ENCODE peak calls at places on chromosomes 7 and 10, in seven cellular contexts. M is stimulated activated CD4-positive, alpha-beta T cell treated with anti-CD3 and anti-CD28 coated beads, Interleukin-15, amount 100 ng/mL, for 24 hours; P is EL; V is Right ventricle myocardium inferior; Q is activated T-helper 9 cell treated with anti-CD3 and anti-CD28 coated beads, Interleukin-2, amount 50 U/mL, for 16 hours; T is naive thymus-derived CD4-positive, alpha-beta T cell; K is NCI-H2107. R is an unnamed sample.
A peak's percentile ranks its signal among the peaks of the same experiment; 100 is the strongest.

GRCh38 chr10:92242910-92243671 is 47.8 kb downstream of the CPEB3 start:
- DNase-seq in K (peak; percentile 34), M (peak; percentile 54), V (no peak), P (no peak), T (peak; percentile 24), Q (no peak), R (peak; percentile 55)

GRCh38 chr7:149620961-149621360 is 123.4 kb upstream of the ZNF746 start:
- DNase-seq in M (peak; percentile 85), V (no peak), Q (peak; percentile 35), T (no peak), P (no peak), K (no peak), R (no peak)

GRCh38 chr10:78567680-78568453 is 500.9 kb upstream of the ZMIZ1 start:
- DNase-seq in V (no peak), Q (no peak), K (peak; percentile 16), T (no peak), P (no peak), M (no peak), R (no peak)

GRCh38 chr7:35801392-35802101 is 690 bp downstream of the SEPTIN7 start:
- DNase-seq in V (peak; percentile 90), T (peak; percentile 76), K (peak; percentile 81), P (peak; percentile 68), M (peak; percentile 81), Q (peak; percentile 71), R (peak; percentile 63)

GRCh38 chr7:2639151-2639993 is 7.6 kb downstream of the TTYH3 start:
- DNase-seq in Q (no peak), P (no peak), V (no peak), K (no peak), M (no peak), T (no peak), R (no peak)

GRCh38 chr7:5630670-5631069 is 150.8 kb downstream of the RNF216 start:
- DNase-seq in V (no peak), T (no peak), Q (peak; percentile 21), M (peak; percentile 67), P (no peak), K (no peak), R (peak; percentile 26)

GRCh38 chr7:74218343-74218698 is 8.5 kb downstream of the LAT2 start:
- DNase-seq in Q (no peak), V (peak; percentile 31), K (no peak), M (no peak), P (no peak), T (no peak), R (no peak)

GRCh38 chr10:105161149-105161548 is 520.1 kb downstream of the SORCS3 start:
- DNase-seq in V (no peak), Q (no peak), M (no peak), P (no peak), K (no peak), T (no peak), R (no peak)

GRCh38 chr10:133109736-133110532 is 22.2 kb downstream of the ADGRA1 start:
- DNase-seq in V (no peak), P (no peak), K (no peak), Q (no peak), M (no peak), T (no peak), R (no peak)

GRCh38 chr7:105141068-105141467 is 127.1 kb downstream of the KMT2E start:
- DNase-seq in P (peak; percentile 18), M (no peak), T (no peak), K (no peak), V (no peak), Q (no peak), R (no peak)

GRCh38 chr10:469947-470338 is 219.5 kb downstream of the DIP2C start:
- DNase-seq in T (no peak), P (no peak), M (no peak), V (no peak), Q (no peak), K (no peak), R (no peak)

GRCh38 chr10:18140149-18140956 is at the start of gene CACNB2:
- DNase-seq in T (no peak), V (peak; percentile 80), Q (no peak), M (peak; percentile 23), K (peak; percentile 13), P (peak; percentile 41), R (no peak)

GRCh38 chr10:97320480-97321031 is 1.5 kb downstream of the FRAT1 start:
- DNase-seq in V (peak; percentile 76), P (no peak), K (no peak), T (peak; percentile 31), Q (no peak), M (peak; percentile 47), R (peak; percentile 25)

GRCh38 chr10:21021843-21022594 is 124.9 kb upstream of the NEBL start:
- DNase-seq in T (no peak), K (no peak), V (no peak), P (no peak), Q (no peak), M (no peak), R (no peak)

GRCh38 chr7:44757311-44757710 is 8.7 kb downstream of the ZMIZ2 start:
- DNase-seq in Q (no peak), M (no peak), P (no peak), V (peak; percentile 92), K (no peak), T (no peak), R (no peak)

GRCh38 chr7:94049615-94050014 is 45.5 kb upstream of the BET1 start:
- DNase-seq in M (no peak), T (no peak), Q (no peak), V (no peak), P (no peak), K (no peak), R (no peak)

GRCh38 chr7:30470163-30470770 is 8.3 kb downstream of the NOD1 start:
- DNase-seq in P (peak; percentile 18), T (no peak), V (no peak), M (no peak), K (no peak), Q (no peak), R (peak; percentile 25)

GRCh38 chr7:112898432-112899290 is 108.5 kb upstream of the TMEM168 start:
- DNase-seq in M (peak; percentile 45), Q (no peak), P (peak; percentile 68), V (no peak), T (no peak), K (peak; percentile 18), R (no peak)

GRCh38 chr7:516606-517456 is 2.8 kb downstream of the PDGFA start:
- DNase-seq in Q (no peak), P (peak; percentile 83), K (no peak), V (no peak), M (peak; percentile 58), T (no peak), R (no peak)

GRCh38 chr7:124330741-124331407 is 298.0 kb upstream of the TMEM229A start:
- DNase-seq in T (no peak), Q (no peak), M (no peak), V (no peak), K (no peak), P (no peak), R (no peak)